ENCODE peak calls at places on chromosomes 2 and 18, in six cellular contexts. R, T, S, Z, I and X are unnamed samples. For H3K4me1, the result is how much of the 10 kb centered on the place peaks cover.

GRCh38 chr2:149160701-149161217 is 122.3 kb downstream of the LYPD6B start:
- DNase-seq in R (no peak), I (no peak), T (peak), Z (no peak), S (no peak), X (no peak)

GRCh38 chr2:7795358-7796199 is 878.4 kb downstream of the RNF144A start:
- DNase-seq in I (no peak), S (no peak), Z (no peak), R (peak), T (no peak), X (no peak)

GRCh38 chr2:100806550-100806949 is 13.4 kb upstream of the NPAS2 start:
- DNase-seq in R (no peak), T (no peak), Z (no peak), I (no peak), S (no peak), X (no peak)

GRCh38 chr2:200797242-200797770 is 14.4 kb upstream of the BZW1 start:
- DNase-seq in S (no peak), Z (no peak), T (peak), R (peak), I (no peak), X (no peak)

GRCh38 chr2:37654932-37655331 is 16.5 kb downstream of the CDC42EP3 start:
- DNase-seq in R (no peak), T (peak), Z (no peak), S (no peak), I (no peak), X (peak)

GRCh38 chr2:129802290-129802689 is 177.2 kb upstream of the RAB6C start:
- DNase-seq in T (no peak), S (no peak), R (no peak), Z (no peak), I (no peak), X (no peak)

GRCh38 chr2:171762879-171763573 is 75.8 kb downstream of the DYNC1I2 start:
- DNase-seq in T (peak), I (no peak), S (no peak), Z (no peak), R (peak), X (no peak)

GRCh38 chr2:201996681-201997254 is 36.9 kb upstream of the FZD7 start:
- DNase-seq in Z (no peak), R (no peak), S (no peak), I (no peak), T (no peak), X (no peak)

GRCh38 chr18:29234751-29235150 is 1057.8 kb upstream of the CDH2 start:
- DNase-seq in Z (no peak), T (no peak), S (no peak), R (no peak), I (no peak), X (no peak)

GRCh38 chr18:36593641-36594040 is 235.2 kb downstream of the TPGS2 start:
- DNase-seq in Z (no peak), S (no peak), T (no peak), I (no peak), R (no peak), X (no peak)

GRCh38 chr18:23992119-23992940 is 22.2 kb upstream of the TTC39C start:
- DNase-seq in Z (peak), R (no peak), I (no peak), S (no peak), T (no peak), X (peak)

GRCh38 chr18:32483002-32483401 is 12.3 kb upstream of the GAREM1 start:
- DNase-seq in I (no peak), S (no peak), T (no peak), Z (no peak), R (no peak), X (no peak)

GRCh38 chr2:238940806-238941205 is 92.9 kb downstream of the TWIST2 start:
- DNase-seq in I (no peak), T (no peak), Z (no peak), S (no peak), R (no peak), X (no peak)

GRCh38 chr18:2326999-2327398 is 244.3 kb downstream of the METTL4 start:
- DNase-seq in Z (no peak), R (peak), S (no peak), T (peak), I (no peak), X (no peak)

GRCh38 chr2:26519396-26519991 is 41.6 kb upstream of the OTOF start:
- DNase-seq in I (no peak), R (no peak), T (no peak), Z (no peak), S (no peak), X (no peak)

GRCh38 chr2:109453596-109453995 is 160.2 kb downstream of the SEPTIN10 start:
- DNase-seq in R (no peak), I (no peak), Z (no peak), T (no peak), S (no peak), X (no peak)

GRCh38 chr2:133506962-133507361 is 61.3 kb downstream of the NCKAP5 start:
- DNase-seq in Z (no peak), R (no peak), I (no peak), T (no peak), S (no peak), X (no peak)

GRCh38 chr2:205706769-205707375 is 24.6 kb downstream of the NRP2 start:
- DNase-seq in I (no peak), R (peak), Z (no peak), T (peak), S (no peak), X (peak)

GRCh38 chr2:226802573-226802972 is 3.0 kb upstream of the IRS1 start:
- DNase-seq in I (no peak), S (no peak), T (peak), Z (no peak), R (peak), X (peak)

GRCh38 chr18:28816155-28816554 is 639.2 kb upstream of the CDH2 start:
- DNase-seq in R (no peak), T (no peak), I (no peak), Z (no peak), S (no peak), X (no peak)

GRCh38 chr18:49048361-49048760 is 97.6 kb upstream of the SMAD7 start:
- DNase-seq in Z (no peak), I (no peak), R (peak), T (peak), S (no peak), X (no peak)

GRCh38 chr2:171247741-171248140 is 87.0 kb upstream of the TLK1 start:
- DNase-seq in I (no peak), Z (no peak), S (no peak), R (no peak), T (no peak), X (no peak)

GRCh38 chr2:214410918-214411554 is at the start of gene VWC2L:
- DNase-seq in Z (peak), T (peak), S (peak), I (peak), R (peak), X (no peak)

GRCh38 chr2:239065962-239066361 is 218.1 kb downstream of the TWIST2 start:
- DNase-seq in R (no peak), S (no peak), T (no peak), I (no peak), Z (no peak), X (no peak)

GRCh38 chr2:6654279-6654678 is 211.4 kb downstream of the CMPK2 start:
- DNase-seq in Z (no peak), R (no peak), T (no peak), S (no peak), I (no peak), X (no peak)

GRCh38 chr18:58529714-58530354 is 99.1 kb downstream of the ALPK2 start:
- DNase-seq in R (peak), T (peak), I (peak), Z (no peak), S (peak), X (peak)

GRCh38 chr18:74152906-74153305 is 4.6 kb downstream of the TIMM21 start:
- DNase-seq in Z (no peak), T (no peak), S (no peak), R (no peak), I (no peak), X (no peak)
- H3K4me1 ChIP-seq in Z (under half), T (under half), S (under half), R (under half), I (under half), X (under half)

GRCh38 chr2:70160545-70160944 is 30.3 kb downstream of the C2orf42 start:
- DNase-seq in I (no peak), R (no peak), T (no peak), S (no peak), Z (no peak), X (no peak)

GRCh38 chr2:70161069-70161534 is 29.7 kb downstream of the C2orf42 start:
- DNase-seq in S (no peak), R (no peak), Z (no peak), T (no peak), I (no peak), X (no peak)
- H3K4me3 ChIP-seq in S (no peak), R (no peak), Z (no peak), T (no peak), I (no peak), X (no peak)

GRCh38 chr2:43186321-43186678 is 40.1 kb downstream of the ZFP36L2 start:
- DNase-seq in T (no peak), Z (no peak), S (no peak), R (no peak), I (no peak), X (no peak)
- H3K4me1 ChIP-seq in T (under half), Z (under half), S (under half), R (under half), I (under half), X (under half)

GRCh38 chr2:197134206-197134605 is 176.4 kb downstream of the ANKRD44 start:
- DNase-seq in S (no peak), R (no peak), I (no peak), T (no peak), Z (no peak), X (no peak)
- H3K4me3 ChIP-seq in S (no peak), R (no peak), I (no peak), T (no peak), Z (no peak), X (no peak)